ENCODE peak calls at places on chromosomes 2 and 18, in seven cellular contexts. C is IMR-90, P is H1, X is mesendoderm, E is H9, D is neuronal stem cell, U is trophoblast cell. Y is an unnamed sample.

GRCh38 chr2:224832207-224832606 is 116.0 kb upstream of the CCDC195 start:
- DNase-seq in P (no peak), X (no peak), E (no peak), C (peak), U (no peak), D (no peak), Y (no peak)

GRCh38 chr2:134706587-134707329 is 12.0 kb downstream of the TMEM163 start:
- DNase-seq in C (no peak), P (no peak), D (no peak), E (no peak), X (no peak), U (peak), Y (no peak)

GRCh38 chr18:36849288-36850011 is 20.5 kb downstream of the KIAA1328 start:
- DNase-seq in U (peak), C (peak), P (no peak), X (no peak), D (no peak), E (no peak), Y (no peak)

GRCh38 chr2:172103471-172104292 is 982 bp upstream of the DLX2 start:
- DNase-seq in U (peak), C (peak), E (peak), X (peak), P (peak), D (peak), Y (peak)

GRCh38 chr2:115183144-115183543 is 740.7 kb downstream of the DPP10 start:
- DNase-seq in P (no peak), E (peak), D (no peak), C (no peak), X (peak), U (no peak), Y (no peak)

GRCh38 chr2:144481666-144482065 is 38.3 kb downstream of the ZEB2 start:
- DNase-seq in U (peak), C (no peak), X (no peak), E (no peak), D (no peak), P (no peak), Y (no peak)

GRCh38 chr18:78641689-78642231 is 337.9 kb upstream of the SALL3 start:
- DNase-seq in X (no peak), P (no peak), E (no peak), C (no peak), D (no peak), U (peak), Y (no peak)

GRCh38 chr2:39133215-39133851 is 12.5 kb upstream of the SOS1 start:
- DNase-seq in X (no peak), C (no peak), D (no peak), P (no peak), U (no peak), E (no peak), Y (no peak)

GRCh38 chr2:141137121-141137693 is 993.6 kb downstream of the LRP1B start:
- DNase-seq in U (no peak), P (no peak), E (no peak), X (no peak), D (no peak), C (no peak), Y (peak)

GRCh38 chr18:56639094-56639361 is 636 bp upstream of the TXNL1 start:
- DNase-seq in E (no peak), P (no peak), U (no peak), C (no peak), D (no peak), X (no peak), Y (no peak)

GRCh38 chr2:201135396-201135795 is 19.4 kb downstream of the CFLAR start:
- DNase-seq in P (no peak), E (no peak), D (no peak), X (no peak), C (no peak), U (no peak), Y (no peak)

GRCh38 chr2:98869868-98870267 is 66.2 kb downstream of the CRACDL start:
- DNase-seq in C (no peak), X (no peak), P (no peak), E (no peak), D (no peak), U (peak), Y (no peak)

GRCh38 chr2:150689600-150689999 is 202.1 kb upstream of the RND3 start:
- DNase-seq in P (no peak), X (no peak), D (no peak), C (no peak), E (no peak), U (no peak), Y (peak)

GRCh38 chr2:98487806-98488189 is 43.1 kb downstream of the INPP4A start:
- DNase-seq in D (no peak), C (peak), P (no peak), U (peak), E (peak), X (peak), Y (peak)

GRCh38 chr18:10135302-10135926 is 221.6 kb downstream of the VAPA start:
- DNase-seq in X (no peak), D (no peak), U (no peak), E (no peak), C (no peak), P (no peak), Y (no peak)

GRCh38 chr2:133573771-133574170 is 5.5 kb upstream of the NCKAP5 start:
- DNase-seq in C (no peak), E (no peak), D (no peak), X (no peak), U (no peak), P (no peak), Y (no peak)

GRCh38 chr18:72460210-72460680 is 83.9 kb downstream of the CBLN2 start:
- DNase-seq in C (peak), D (no peak), P (no peak), X (no peak), E (no peak), U (no peak), Y (no peak)

GRCh38 chr18:48997985-48998831 is 47.4 kb upstream of the SMAD7 start:
- DNase-seq in X (peak), P (no peak), E (peak), D (no peak), C (peak), U (peak), Y (peak)

GRCh38 chr2:164794432-164795231 is 47.0 kb downstream of the COBLL1 start:
- DNase-seq in P (no peak), E (no peak), D (no peak), X (no peak), C (no peak), U (no peak), Y (no peak)

GRCh38 chr18:22452226-22452668 is 34.5 kb upstream of the CTAGE1 start:
- DNase-seq in U (no peak), X (no peak), D (no peak), E (no peak), C (no peak), P (no peak), Y (no peak)

GRCh38 chr18:46916551-46917107 is 678 bp downstream of the PIAS2 start:
- DNase-seq in X (peak), U (peak), E (peak), P (peak), D (peak), C (peak), Y (peak)

GRCh38 chr2:113940891-113941290 is 51.0 kb downstream of the ACTR3 start:
- DNase-seq in D (no peak), U (peak), E (no peak), P (no peak), C (peak), X (no peak), Y (peak)

GRCh38 chr2:40120957-40121356 is 330.9 kb downstream of the SLC8A1 start:
- DNase-seq in E (no peak), X (no peak), U (no peak), P (no peak), C (no peak), D (no peak), Y (no peak)

GRCh38 chr2:84055816-84056215 is 403.3 kb downstream of the SUCLG1 start:
- DNase-seq in D (no peak), U (no peak), E (no peak), C (no peak), X (no peak), P (no peak), Y (no peak)

GRCh38 chr18:35460719-35461118 is 37.0 kb downstream of the INO80C start:
- DNase-seq in C (peak), P (no peak), E (no peak), U (peak), D (no peak), X (no peak), Y (peak)

GRCh38 chr2:72745679-72746368 is 80.0 kb downstream of the EXOC6B start:
- DNase-seq in D (peak), C (peak), U (peak), P (no peak), E (no peak), X (peak), Y (peak)

GRCh38 chr2:190718652-190719526 is 70.0 kb downstream of the NAB1 start:
- DNase-seq in E (no peak), U (peak), D (no peak), C (peak), P (no peak), X (peak), Y (peak)

GRCh38 chr18:48390641-48391040 is 18.5 kb downstream of the ZBTB7C start:
- DNase-seq in E (no peak), P (no peak), U (no peak), D (no peak), C (no peak), X (peak), Y (no peak)

DNA sequence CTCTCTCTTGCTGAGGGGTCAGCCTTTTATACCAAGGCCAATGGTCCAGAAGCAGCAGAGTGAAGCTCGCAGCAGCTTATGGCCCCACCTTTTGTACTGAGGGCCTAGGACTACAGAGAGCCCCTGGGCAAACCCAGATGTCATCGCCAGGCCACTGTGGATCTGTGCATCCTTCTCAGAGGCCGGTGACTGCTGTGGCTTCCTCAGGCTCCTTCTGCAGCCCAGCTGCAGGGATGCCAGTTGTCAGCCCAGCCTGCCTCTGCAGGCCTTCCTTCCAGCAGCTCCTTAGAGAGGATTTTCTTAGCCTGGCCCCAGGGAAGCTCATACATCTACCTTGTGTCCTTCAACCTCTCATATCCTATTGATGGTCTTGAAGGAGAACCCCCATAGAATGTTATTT is 6.5 kb upstream of the ACOXL start:
- DNase-seq in E (no peak), X (no peak), C (no peak), U (no peak), D (no peak), P (no peak), Y (no peak)
- H3K18ac ChIP-seq in E (no peak), X (no peak), C (no peak), U (no peak), D (peak), P (no peak), Y (no peak)

DNA sequence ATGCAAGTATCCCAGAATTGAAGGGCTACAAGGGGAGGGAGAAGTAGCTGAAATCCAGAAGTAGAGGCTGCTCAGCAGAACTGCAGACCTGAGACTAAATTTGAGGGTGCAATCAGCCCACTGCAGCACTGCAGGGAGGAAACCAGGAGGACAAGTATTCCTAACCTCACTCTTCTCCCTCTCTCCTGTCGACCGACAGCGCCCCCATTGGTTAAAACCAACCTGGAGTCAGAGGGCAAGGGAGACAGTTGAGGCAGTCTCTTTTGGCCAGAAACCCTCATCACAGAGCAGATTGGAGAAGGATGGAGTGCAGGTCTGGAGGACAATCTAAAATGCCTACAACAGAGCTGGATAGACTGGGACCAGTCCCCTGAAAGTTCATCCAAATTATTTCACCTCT is 768.9 kb upstream of the KLHL29 start:
- DNase-seq in U (no peak), P (no peak), C (no peak), E (peak), D (no peak), X (no peak), Y (no peak)
- H2BK120ac ChIP-seq in U (no peak), P (no peak), C (no peak), E (no peak), D (no peak), X (no peak), Y (no peak)

DNA sequence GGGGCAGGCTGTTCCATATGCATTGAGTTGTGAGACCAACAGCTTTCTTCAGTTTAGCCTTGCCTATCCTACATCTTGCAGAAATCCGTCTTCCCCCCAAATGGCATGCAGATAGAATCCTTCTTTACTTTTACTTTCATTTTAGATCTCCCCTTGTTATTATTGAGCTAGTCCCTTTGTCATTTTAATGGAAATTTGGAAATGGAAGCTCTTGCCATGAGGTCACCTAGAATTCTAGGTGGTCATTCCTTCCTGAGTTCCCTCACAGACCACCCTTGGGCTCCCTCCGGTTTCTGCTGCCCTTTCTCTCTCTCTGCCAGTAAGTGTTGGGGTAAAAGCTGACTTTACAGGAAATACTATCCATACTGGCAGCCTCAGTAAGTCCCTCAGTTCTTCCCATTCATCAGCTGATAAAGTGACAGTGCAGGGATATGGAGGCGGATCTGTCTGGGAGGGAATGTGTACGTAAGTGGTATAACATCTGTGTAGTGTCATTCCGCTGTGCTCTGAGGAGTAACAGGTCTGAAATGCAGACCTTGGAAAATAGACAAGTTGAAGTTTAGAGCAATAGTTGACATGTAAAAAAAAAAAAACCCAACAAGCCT is 30.3 kb downstream of the ARHGAP25 start:
- DNase-seq in D (no peak), E (no peak), C (peak), U (peak), P (no peak), X (no peak), Y (peak)
- H3K9ac ChIP-seq in D (no peak), E (no peak), C (no peak), U (no peak), P (no peak), X (no peak), Y (peak)

DNA sequence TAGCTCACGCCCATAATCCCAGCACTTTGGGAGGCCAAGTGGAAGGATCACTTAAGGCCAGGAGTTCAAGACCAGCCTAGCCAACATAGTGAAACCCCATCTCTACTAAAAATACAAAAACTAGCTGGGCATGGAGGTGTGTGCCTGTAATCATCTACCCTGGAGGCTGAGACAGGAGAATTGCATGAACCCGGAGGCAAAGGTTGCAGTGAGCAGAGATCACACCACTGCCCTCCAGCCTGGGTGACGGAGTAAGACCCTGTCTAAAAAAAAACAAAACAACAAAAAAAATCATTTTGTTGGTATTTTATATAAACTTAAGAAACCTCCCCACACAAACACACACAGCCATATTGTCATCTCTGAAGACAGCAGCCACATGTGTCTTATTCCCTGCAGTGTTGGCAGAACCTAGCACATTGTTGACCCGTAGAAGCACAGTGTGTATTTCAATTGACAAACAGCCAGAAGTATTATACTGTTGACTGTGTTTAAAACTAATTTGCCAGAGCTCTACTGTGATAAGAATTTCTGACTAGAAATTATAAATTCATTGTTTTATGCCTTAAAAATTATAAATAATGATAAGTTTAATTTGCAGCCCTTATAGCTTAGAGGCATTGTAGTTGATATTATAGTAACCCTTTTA is 68.1 kb downstream of the DNAJC10 start:
- DNase-seq in D (no peak), U (no peak), E (no peak), P (no peak), X (no peak), C (no peak), Y (no peak)
- H3K18ac ChIP-seq in D (no peak), U (no peak), E (no peak), P (no peak), X (no peak), C (no peak), Y (no peak)

GRCh38 chr2:48541696-48542389 is 11.9 kb downstream of the STON1 start:
- DNase-seq in C (no peak), E (no peak), U (peak), D (no peak), X (peak), P (no peak), Y (no peak)
- H2BK120ac ChIP-seq in C (no peak), E (no peak), U (no peak), D (no peak), X (no peak), P (no peak), Y (no peak)

GRCh38 chr2:68740184-68740914 is 5.7 kb downstream of the ARHGAP25 start:
- DNase-seq in C (peak), U (no peak), D (no peak), X (no peak), E (no peak), P (no peak), Y (peak)
- H3K9ac ChIP-seq in C (no peak), U (no peak), D (no peak), X (no peak), E (no peak), P (no peak), Y (no peak)

DNA sequence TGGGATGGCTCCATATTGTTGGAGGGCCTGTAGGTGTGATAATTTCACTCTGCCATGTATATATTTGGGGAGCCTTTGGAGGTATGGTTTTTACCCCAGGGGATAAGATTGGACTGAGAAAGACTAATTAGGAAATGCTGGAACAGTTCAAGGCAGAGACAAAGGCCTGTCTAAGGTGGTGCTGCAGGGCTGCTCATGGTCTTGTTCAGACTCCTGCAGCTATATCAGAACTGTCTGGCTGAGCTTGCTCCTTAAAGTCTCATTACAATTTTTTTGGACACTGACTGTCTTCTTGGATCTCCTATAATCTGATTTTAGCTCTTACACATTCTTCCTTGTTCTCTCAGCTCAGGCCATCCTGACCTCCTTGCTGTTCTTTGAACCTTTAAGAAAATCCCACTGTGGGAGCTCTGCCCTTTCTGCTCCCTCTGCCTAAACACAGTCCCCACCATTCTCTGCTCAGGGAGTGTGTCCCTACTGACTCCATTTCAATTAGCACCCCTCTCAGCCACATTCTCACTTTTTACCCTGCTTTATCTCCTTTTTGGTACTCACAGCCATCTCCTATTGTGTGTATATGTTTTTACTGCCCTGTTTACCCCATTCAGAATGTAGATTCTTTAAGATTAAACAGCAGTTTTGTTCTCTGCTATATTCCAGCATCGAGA is 468.7 kb upstream of the FANCL start:
- DNase-seq in X (peak), E (no peak), P (no peak), C (no peak), U (no peak), D (no peak), Y (no peak)
- H3K18ac ChIP-seq in X (no peak), E (no peak), P (no peak), C (no peak), U (no peak), D (peak), Y (no peak)

GRCh38 chr2:132477436-132477835 is 60.8 kb downstream of the GPR39 start:
- DNase-seq in D (no peak), E (no peak), C (no peak), U (no peak), P (no peak), X (no peak), Y (no peak)
- H2BK120ac ChIP-seq in D (no peak), E (no peak), C (no peak), U (no peak), P (no peak), X (no peak), Y (no peak)

DNA sequence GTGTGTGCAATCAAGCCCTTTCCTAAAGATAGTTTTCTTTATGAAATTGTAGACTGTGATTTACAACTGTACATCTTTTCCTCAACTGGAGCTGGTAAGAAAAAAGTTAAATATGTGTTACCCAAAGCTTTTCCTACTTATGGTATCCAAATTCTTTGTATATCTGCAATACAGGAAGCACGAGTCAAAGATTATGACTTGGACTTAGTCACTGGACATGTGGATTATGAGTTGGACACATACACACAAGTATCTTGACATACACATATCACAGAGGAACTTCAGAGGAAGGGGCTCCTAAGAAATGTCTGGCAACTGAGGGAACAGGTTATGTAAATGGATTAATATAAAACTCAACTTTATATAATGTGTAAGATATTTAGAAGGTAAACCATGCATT is 35.2 kb downstream of the PRELID3A start:
- DNase-seq in U (no peak), X (no peak), C (peak), D (no peak), E (no peak), P (no peak), Y (peak)
- H3K9ac ChIP-seq in U (no peak), X (no peak), C (no peak), D (no peak), E (no peak), P (no peak), Y (no peak)

Y was measured in mesenchymal stem cell.